ENCODE peak calls at places on chromosome 4, in six cellular contexts. S is GM12891; P is hepatocyte; I is ACHN; G is stimulated activated CD4-positive, alpha-beta T cell treated with anti-CD3 and anti-CD28 coated beads, Interleukin-12 subunit alpha, Interleukin-12 subunit beta, amount 100 ng/mL, for 24 hours; L is activated CD4-positive, alpha-beta memory T cell treated with anti-CD3 and anti-CD28 coated beads for 36 hours. O is an unnamed sample.

GRCh38 chr4:2881431-2881830 is 37.8 kb downstream of the ADD1 start:
- DNase-seq in S (no peak), P (no peak), I (no peak), G (no peak), L (no peak), O (no peak)

GRCh38 chr4:170306208-170306607 is 216.5 kb upstream of the AADAT start:
- DNase-seq in S (no peak), P (peak), I (no peak), G (no peak), L (no peak), O (no peak)

GRCh38 chr4:147019061-147019460 is 73.4 kb upstream of the TTC29 start:
- DNase-seq in S (no peak), P (peak), I (peak), G (no peak), L (peak), O (peak)

GRCh38 chr4:8571702-8572685 is 8.2 kb upstream of the GPR78 start:
- DNase-seq in S (no peak), P (no peak), I (no peak), G (no peak), L (no peak), O (no peak)

GRCh38 chr4:105306158-105306781 is 159.6 kb downstream of the TET2 start:
- DNase-seq in S (peak), P (no peak), I (no peak), G (peak), L (peak), O (no peak)

GRCh38 chr4:132502096-132502552 is 647.0 kb upstream of the PCDH10 start:
- DNase-seq in S (no peak), P (no peak), I (no peak), G (no peak), L (no peak), O (no peak)

GRCh38 chr4:40820101-40820500 is 70.3 kb downstream of the NSUN7 start:
- DNase-seq in S (no peak), P (no peak), I (no peak), G (no peak), L (no peak), O (no peak)

GRCh38 chr4:146506272-146506671 is 15.5 kb downstream of the SLC10A7 start:
- DNase-seq in S (no peak), P (no peak), I (no peak), G (no peak), L (no peak), O (no peak)

GRCh38 chr4:78612398-78613005 is 60.9 kb downstream of the ANXA3 start:
- DNase-seq in S (no peak), P (peak), I (peak), G (no peak), L (peak), O (peak)

GRCh38 chr4:3365326-3365725 is 72.5 kb downstream of the RGS12 start:
- DNase-seq in S (no peak), P (peak), I (no peak), G (no peak), L (no peak), O (no peak)

GRCh38 chr4:86033171-86033570 is 326.7 kb downstream of the MAPK10 start:
- DNase-seq in S (no peak), P (peak), I (no peak), G (no peak), L (no peak), O (no peak)

GRCh38 chr4:157509286-157509685 is 288.8 kb downstream of the GRIA2 start:
- DNase-seq in S (no peak), P (no peak), I (no peak), G (no peak), L (no peak), O (no peak)

GRCh38 chr4:16820304-16820703 is 78.1 kb downstream of the LDB2 start:
- DNase-seq in S (no peak), P (no peak), I (no peak), G (no peak), L (no peak), O (no peak)

GRCh38 chr4:59973496-59973895 is 1226.6 kb upstream of the ADGRL3 start:
- DNase-seq in S (no peak), P (no peak), I (no peak), G (no peak), L (no peak), O (no peak)

GRCh38 chr4:6799091-6799490 is 16.6 kb downstream of the KIAA0232 start:
- DNase-seq in S (no peak), P (no peak), I (no peak), G (no peak), L (no peak), O (no peak)

GRCh38 chr4:54726907-54727306 is 69.2 kb downstream of the KIT start:
- DNase-seq in S (no peak), P (no peak), I (no peak), G (no peak), L (no peak), O (no peak)

GRCh38 chr4:22744478-22745062 is 51.8 kb downstream of the GBA3 start:
- DNase-seq in S (no peak), P (no peak), I (no peak), G (no peak), L (no peak), O (no peak)

GRCh38 chr4:41878991-41879491 is 56.2 kb upstream of the TMEM33 start:
- DNase-seq in S (no peak), P (no peak), I (no peak), G (no peak), L (no peak), O (no peak)

GRCh38 chr4:79906306-79906705 is 166.7 kb downstream of the ANTXR2 start:
- DNase-seq in S (no peak), P (no peak), I (no peak), G (no peak), L (no peak), O (no peak)

GRCh38 chr4:20591571-20592455 is 108.4 kb upstream of the PACRGL start:
- DNase-seq in S (no peak), P (no peak), I (no peak), G (no peak), L (no peak), O (no peak)

GRCh38 chr4:5942947-5943346 is 50.1 kb upstream of the CRMP1 start:
- DNase-seq in S (no peak), P (no peak), I (no peak), G (no peak), L (no peak), O (no peak)

GRCh38 chr4:155371432-155372043 is 5.2 kb downstream of the MAP9 start:
- DNase-seq in S (no peak), P (peak), I (peak), G (no peak), L (no peak), O (peak)

GRCh38 chr4:1579834-1580686 is 104.1 kb downstream of the FAM53A start:
- DNase-seq in S (no peak), P (peak), I (peak), G (peak), L (peak), O (peak)

GRCh38 chr4:188400456-188400855 is 261.2 kb downstream of the TRIML1 start:
- DNase-seq in S (no peak), P (no peak), I (no peak), G (no peak), L (no peak), O (no peak)

GRCh38 chr4:42391981-42392380 is 5.3 kb upstream of the SHISA3 start:
- DNase-seq in S (no peak), P (no peak), I (peak), G (no peak), L (no peak), O (no peak)

GRCh38 chr4:167966161-167966560 is 126.2 kb upstream of the ANXA10 start:
- DNase-seq in S (no peak), P (no peak), I (no peak), G (no peak), L (no peak), O (no peak)

GRCh38 chr4:2092653-2093000 is 33.5 kb downstream of the NAT8L start:
- DNase-seq in S (no peak), P (no peak), I (no peak), G (no peak), L (no peak), O (no peak)

GRCh38 chr4:108359130-108359709 is 190.5 kb upstream of the LEF1 start:
- DNase-seq in S (no peak), P (no peak), I (no peak), G (no peak), L (peak), O (no peak)

GRCh38 chr4:123250843-123251242 is 145.8 kb upstream of the SPRY1 start:
- DNase-seq in S (no peak), P (peak), I (no peak), G (no peak), L (no peak), O (no peak)

GRCh38 chr4:14857986-14858385 is 144.3 kb upstream of the CPEB2 start:
- DNase-seq in S (no peak), P (no peak), I (no peak), G (no peak), L (no peak), O (no peak)

GRCh38 chr4:31620476-31620875 is 900.3 kb downstream of the PCDH7 start:
- DNase-seq in S (no peak), P (peak), I (peak), G (no peak), L (no peak), O (no peak)

O was measured in SW 1271.